ENCODE peak calls at places on chromosomes 16 and 17, in ten cellular contexts. V is left lung, O is bronchial epithelial cell, F is BE2C, Y is neural crest cell, S is HFFc6, N is fibroblast of the aortic adventitia, X is progenitor cell of endocrine pancreas, H is tibial nerve, T is thoracic aorta. D is an unnamed sample.

GRCh38 chr17:29048440-29049360 is 5.8 kb downstream of the PIPOX start:
- DNase-seq in V (no peak), O (no peak), F (peak), Y (peak), S (peak), N (no peak), X (no peak), H (no peak), T (no peak), D (no peak)

GRCh38 chr17:30323262-30323894 is 10.5 kb downstream of the TMIGD1 start:
- DNase-seq in V (no peak), O (no peak), F (no peak), Y (no peak), S (no peak), N (no peak), X (no peak), H (no peak), T (no peak), D (no peak)

GRCh38 chr16:57984443-57985203 is 13.7 kb upstream of the CNGB1 start:
- DNase-seq in V (peak), O (peak), F (peak), Y (peak), S (no peak), N (peak), X (peak), H (peak), T (no peak), D (peak)

GRCh38 chr17:17403899-17404576 is 72.8 kb upstream of the MED9 start:
- DNase-seq in V (no peak), O (no peak), F (peak), Y (no peak), S (no peak), N (no peak), X (no peak), H (no peak), T (no peak), D (no peak)

GRCh38 chr16:86566966-86567700 is 504 bp downstream of the FOXC2 start:
- DNase-seq in V (no peak), O (no peak), F (no peak), Y (no peak), S (no peak), N (peak), X (no peak), H (no peak), T (no peak), D (no peak)

GRCh38 chr17:50620848-50621247 is 13.8 kb upstream of the ABCC3 start:
- DNase-seq in V (no peak), O (no peak), F (no peak), Y (no peak), S (no peak), N (no peak), X (no peak), H (no peak), T (no peak), D (no peak)

GRCh38 chr16:71610936-71611871 is 14.8 kb upstream of the MARVELD3 start:
- DNase-seq in V (peak), O (peak), F (peak), Y (peak), S (peak), N (peak), X (peak), H (peak), T (no peak), D (no peak)

GRCh38 chr17:74369221-74369620 is 1.9 kb downstream of the GPR142 start:
- DNase-seq in V (peak), O (no peak), F (no peak), Y (no peak), S (no peak), N (no peak), X (no peak), H (peak), T (no peak), D (no peak)

GRCh38 chr16:67244387-67245188 is 2.7 kb downstream of the FHOD1 start:
- DNase-seq in V (peak), O (peak), F (peak), Y (no peak), S (peak), N (peak), X (no peak), H (no peak), T (peak), D (peak)

GRCh38 chr16:23949630-23950290 is 114.0 kb downstream of the PRKCB start:
- DNase-seq in V (peak), O (no peak), F (no peak), Y (no peak), S (no peak), N (no peak), X (no peak), H (no peak), T (no peak), D (no peak)

GRCh38 chr16:84838383-84838948 is 18.7 kb downstream of the CRISPLD2 start:
- DNase-seq in V (no peak), O (no peak), F (no peak), Y (no peak), S (peak), N (no peak), X (no peak), H (no peak), T (no peak), D (no peak)

GRCh38 chr17:60743812-60744211 is 66.2 kb downstream of the BCAS3 start:
- DNase-seq in V (no peak), O (peak), F (no peak), Y (no peak), S (peak), N (peak), X (no peak), H (no peak), T (no peak), D (no peak)

GRCh38 chr17:56257075-56257474 is 103.8 kb downstream of the ANKFN1 start:
- DNase-seq in V (no peak), O (no peak), F (no peak), Y (no peak), S (no peak), N (no peak), X (no peak), H (no peak), T (no peak), D (no peak)

GRCh38 chr17:73099504-73099903 is 7.0 kb upstream of the SLC39A11 start:
- DNase-seq in V (no peak), O (no peak), F (no peak), Y (no peak), S (no peak), N (no peak), X (no peak), H (no peak), T (no peak), D (no peak)

GRCh38 chr17:69516911-69517310 is 102.4 kb downstream of the MAP2K6 start:
- DNase-seq in V (no peak), O (no peak), F (no peak), Y (no peak), S (no peak), N (no peak), X (no peak), H (no peak), T (no peak), D (no peak)

GRCh38 chr16:9275816-9276354 is 184.4 kb downstream of the HAPSTR1 start:
- DNase-seq in V (no peak), O (no peak), F (no peak), Y (no peak), S (no peak), N (no peak), X (no peak), H (no peak), T (no peak), D (no peak)

GRCh38 chr17:14203392-14203791 is 33.3 kb downstream of the CDRT15 start:
- DNase-seq in V (no peak), O (no peak), F (no peak), Y (no peak), S (no peak), N (no peak), X (no peak), H (no peak), T (no peak), D (no peak)

GRCh38 chr17:80727409-80727755 is 182.7 kb downstream of the RPTOR start:
- DNase-seq in V (no peak), O (no peak), F (no peak), Y (no peak), S (no peak), N (no peak), X (no peak), H (no peak), T (no peak), D (peak)

GRCh38 chr16:19757026-19757425 is 39.0 kb downstream of the IQCK start:
- DNase-seq in V (no peak), O (peak), F (no peak), Y (no peak), S (no peak), N (peak), X (no peak), H (no peak), T (no peak), D (no peak)

GRCh38 chr17:56914641-56915263 is 903 bp upstream of the TRIM25 start:
- DNase-seq in V (no peak), O (peak), F (no peak), Y (no peak), S (no peak), N (no peak), X (no peak), H (no peak), T (no peak), D (no peak)

GRCh38 chr16:67934306-67935095 is 2.1 kb downstream of the PSMB10 start:
- DNase-seq in V (no peak), O (no peak), F (peak), Y (no peak), S (no peak), N (no peak), X (no peak), H (no peak), T (no peak), D (no peak)

GRCh38 chr17:55674107-55674506 is 48.6 kb downstream of the TMEM100 start:
- DNase-seq in V (no peak), O (peak), F (no peak), Y (no peak), S (peak), N (peak), X (no peak), H (no peak), T (no peak), D (no peak)

GRCh38 chr17:81579821-81580321 is 27.7 kb upstream of the FAAP100 start:
- DNase-seq in V (no peak), O (peak), F (no peak), Y (no peak), S (peak), N (peak), X (no peak), H (no peak), T (no peak), D (no peak)

GRCh38 chr17:79029327-79030009 is 5.5 kb downstream of the C1QTNF1 start:
- DNase-seq in V (no peak), O (no peak), F (no peak), Y (no peak), S (no peak), N (no peak), X (no peak), H (no peak), T (no peak), D (no peak)

GRCh38 chr17:79026345-79027273 is 2.6 kb downstream of the C1QTNF1 start:
- DNase-seq in V (no peak), O (peak), F (no peak), Y (no peak), S (peak), N (peak), X (no peak), H (peak), T (no peak), D (no peak)

GRCh38 chr17:79027925-79028491 is 4.0 kb downstream of the C1QTNF1 start:
- DNase-seq in V (no peak), O (no peak), F (peak), Y (no peak), S (no peak), N (peak), X (no peak), H (peak), T (no peak), D (no peak)

GRCh38 chr17:79027274-79027924 is 3.4 kb downstream of the C1QTNF1 start:
- DNase-seq in V (no peak), O (no peak), F (peak), Y (no peak), S (no peak), N (no peak), X (no peak), H (peak), T (no peak), D (no peak)

GRCh38 chr17:79028496-79029326 is 4.7 kb downstream of the C1QTNF1 start:
- DNase-seq in V (no peak), O (no peak), F (no peak), Y (no peak), S (no peak), N (no peak), X (no peak), H (no peak), T (no peak), D (no peak)
- TF ChIP-seq CTCF in V (no peak), O (peak), F (peak), Y (no peak), S (peak), N (peak), X (peak), H (peak), T (no peak), D (no peak)

GRCh38 chr17:78488867-78489634 is 88.1 kb downstream of the DNAH17 start:
- DNase-seq in V (no peak), O (no peak), F (no peak), Y (no peak), S (no peak), N (no peak), X (no peak), H (no peak), T (no peak), D (no peak)
- TF ChIP-seq CTCF in V (no peak), O (no peak), F (no peak), Y (no peak), S (no peak), N (no peak), X (no peak), H (no peak), T (no peak), D (no peak)

GRCh38 chr16:81730090-81731051 is 48.7 kb upstream of the PLCG2 start:
- DNase-seq in V (peak), O (peak), F (peak), Y (peak), S (peak), N (peak), X (peak), H (peak), T (peak), D (peak)
- TF ChIP-seq CTCF in V (peak), O (peak), F (peak), Y (peak), S (peak), N (peak), X (peak), H (peak), T (peak), D (peak)

GRCh38 chr16:82756283-82756599 is 129.5 kb downstream of the CDH13 start:
- DNase-seq in V (no peak), O (peak), F (no peak), Y (no peak), S (peak), N (peak), X (no peak), H (no peak), T (no peak), D (no peak)

GRCh38 chr16:82758406-82758805 is 131.6 kb downstream of the CDH13 start:
- DNase-seq in V (no peak), O (no peak), F (no peak), Y (no peak), S (no peak), N (no peak), X (no peak), H (no peak), T (no peak), D (no peak)

GRCh38 chr16:82753821-82754220 is 127.1 kb downstream of the CDH13 start:
- DNase-seq in V (no peak), O (peak), F (no peak), Y (no peak), S (peak), N (peak), X (no peak), H (no peak), T (no peak), D (no peak)

GRCh38 chr16:82754716-82755513 is 128.1 kb downstream of the CDH13 start:
- DNase-seq in V (no peak), O (no peak), F (no peak), Y (no peak), S (no peak), N (no peak), X (no peak), H (no peak), T (no peak), D (no peak)

DNA sequence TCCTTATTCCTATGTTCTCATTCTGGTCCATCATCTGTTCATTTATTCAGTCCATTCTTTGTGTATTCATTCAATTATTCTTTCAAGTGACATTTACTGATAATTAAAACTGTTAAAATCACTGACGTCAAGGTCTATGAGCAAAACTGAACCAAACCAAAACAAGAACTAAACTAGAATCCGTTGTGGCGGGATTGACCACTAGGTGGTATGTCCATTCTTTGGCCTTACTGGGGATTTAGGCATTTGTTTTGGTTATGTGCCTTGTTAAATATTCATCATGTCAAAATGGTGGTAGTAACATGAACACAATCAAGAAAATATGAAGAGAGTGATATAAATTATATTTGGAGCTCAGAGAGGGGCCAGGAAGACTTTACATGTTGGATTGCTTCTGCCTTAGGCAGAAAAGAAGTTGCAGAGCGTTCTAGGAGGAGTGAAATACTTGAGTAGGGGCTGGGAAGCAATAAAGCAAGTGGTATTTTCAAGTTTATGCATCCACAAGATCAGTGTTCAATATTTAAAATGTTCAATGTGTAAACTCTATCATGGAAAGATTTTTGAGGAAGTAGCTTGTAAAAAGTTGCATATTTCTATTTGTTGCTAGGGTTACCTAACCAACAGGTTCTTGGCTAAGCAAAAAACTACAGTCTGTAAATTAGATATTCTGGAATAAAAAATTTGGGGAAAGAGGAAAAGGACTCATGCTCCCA is 129.0 kb downstream of the CDH13 start:
- DNase-seq in V (no peak), O (no peak), F (no peak), Y (no peak), S (no peak), N (no peak), X (no peak), H (no peak), T (no peak), D (no peak)
- TF ChIP-seq CTCF in V (no peak), O (no peak), F (no peak), Y (peak), S (peak), N (peak), X (peak), H (no peak), T (no peak), D (no peak)

GRCh38 chr16:16881771-16882170 is 502.8 kb downstream of the NPIPA7 start:
- DNase-seq in V (no peak), O (no peak), F (no peak), Y (no peak), S (no peak), N (no peak), X (no peak), H (no peak), T (no peak), D (no peak)
- TF ChIP-seq CTCF in V (no peak), O (no peak), F (no peak), Y (no peak), S (no peak), N (no peak), X (no peak), H (no peak), T (no peak), D (no peak)

GRCh38 chr17:37488607-37489196 is 989 bp upstream of the DUSP14 start:
- DNase-seq in V (peak), O (peak), F (peak), Y (peak), S (peak), N (peak), X (peak), H (peak), T (peak), D (peak)

GRCh38 chr17:37488009-37488604 is 1.6 kb upstream of the DUSP14 start:
- DNase-seq in V (no peak), O (peak), F (no peak), Y (no peak), S (peak), N (peak), X (no peak), H (no peak), T (no peak), D (no peak)

GRCh38 chr17:37490022-37490587 is 414 bp downstream of the DUSP14 start:
- DNase-seq in V (peak), O (peak), F (peak), Y (peak), S (peak), N (peak), X (peak), H (peak), T (no peak), D (peak)

GRCh38 chr17:37490638-37491614 is 1.2 kb downstream of the DUSP14 start:
- DNase-seq in V (peak), O (peak), F (no peak), Y (peak), S (peak), N (peak), X (no peak), H (no peak), T (no peak), D (peak)

GRCh38 chr17:37489197-37490001 is at the start of gene DUSP14:
- DNase-seq in V (peak), O (peak), F (peak), Y (peak), S (peak), N (peak), X (peak), H (peak), T (no peak), D (peak)
- TF ChIP-seq CTCF in V (no peak), O (peak), F (no peak), Y (no peak), S (no peak), N (no peak), X (no peak), H (no peak), T (no peak), D (no peak)

GRCh38 chr16:46883690-46884512 is at the start of gene GPT2:
- DNase-seq in V (peak), O (peak), F (peak), Y (peak), S (peak), N (peak), X (peak), H (peak), T (peak), D (peak)
- TF ChIP-seq CTCF in V (no peak), O (no peak), F (no peak), Y (peak), S (peak), N (no peak), X (peak), H (peak), T (peak), D (peak)

D was measured in gastrocnemius medialis.